ENCODE peak calls at places on chromosomes 7 and 10, in five cellular contexts. Y is B cell, F is cardiac fibroblast, X is GM10248, R is transverse colon. H is an unnamed sample.
A peak's percentile ranks its signal among the peaks of the same experiment; 100 is the strongest.

GRCh38 chr10:129759214-129760002 is 204.7 kb downstream of the EBF3 start:
- DNase-seq in X (no peak), F (no peak), R (peak; percentile 3), Y (no peak), H (no peak)

GRCh38 chr10:13100349-13101294 is 659 bp downstream of the OPTN start:
- DNase-seq in R (peak; percentile 43), Y (no peak), F (peak; percentile 31), X (peak; percentile 38), H (peak; percentile 37)

GRCh38 chr10:68223535-68224165 is 8.3 kb downstream of the ATOH7 start:
- DNase-seq in R (peak; percentile 27), Y (no peak), X (no peak), F (no peak), H (no peak)

GRCh38 chr7:157362729-157363128 is 25.9 kb downstream of the DNAJB6 start:
- DNase-seq in Y (no peak), R (no peak), F (no peak), X (no peak), H (no peak)

GRCh38 chr10:26357203-26357602 is 80.9 kb upstream of the APBB1IP start:
- DNase-seq in X (no peak), F (no peak), R (no peak), Y (no peak), H (peak; percentile 12)

GRCh38 chr10:93376372-93377296 is 105.5 kb downstream of the MYOF start:
- DNase-seq in Y (peak; percentile 74), F (peak; percentile 92), X (peak; percentile 65), R (peak; percentile 42), H (peak; percentile 67)

GRCh38 chr10:42827201-42827600 is 44.6 kb downstream of the BMS1 start:
- DNase-seq in Y (peak; percentile 1), R (no peak), X (no peak), F (no peak), H (no peak)

GRCh38 chr7:72307566-72307965 is 104.6 kb downstream of the CALN1 start:
- DNase-seq in R (no peak), X (no peak), F (no peak), Y (no peak), H (no peak)

GRCh38 chr7:102205915-102206314 is 80.8 kb upstream of the SH2B2 start:
- DNase-seq in Y (no peak), X (no peak), F (no peak), R (no peak), H (no peak)

GRCh38 chr10:128059915-128060314 is 66.3 kb downstream of the MKI67 start:
- DNase-seq in R (no peak), F (no peak), X (no peak), Y (no peak), H (no peak)

GRCh38 chr7:159030490-159031134 is 114.1 kb downstream of the VIPR2 start:
- DNase-seq in Y (no peak), R (peak; percentile 56), F (peak; percentile 21), X (peak; percentile 54), H (no peak)

GRCh38 chr10:11573497-11573896 is 38.0 kb downstream of the USP6NL start:
- DNase-seq in F (peak; percentile 66), X (no peak), Y (peak; percentile 45), R (no peak), H (no peak)

GRCh38 chr7:80478683-80479082 is 33.2 kb downstream of the GNAT3 start:
- DNase-seq in R (no peak), F (peak; percentile 47), X (no peak), Y (no peak), H (no peak)

GRCh38 chr10:125140151-125140550 is 20.2 kb downstream of the CTBP2 start:
- DNase-seq in X (no peak), R (no peak), F (no peak), Y (no peak), H (no peak)

GRCh38 chr7:113392421-113392820 is 274.1 kb upstream of the SMIM30 start:
- DNase-seq in X (no peak), Y (no peak), R (no peak), F (no peak), H (no peak)

GRCh38 chr10:65024886-65025285 is 1503.7 kb downstream of the REEP3 start:
- DNase-seq in Y (no peak), R (no peak), F (no peak), X (no peak), H (no peak)

GRCh38 chr7:97973206-97973658 is 16.8 kb downstream of the OCM2 start:
- DNase-seq in Y (no peak), X (no peak), F (no peak), R (no peak), H (no peak)

GRCh38 chr10:771647-772046 is 82.2 kb upstream of the DIP2C start:
- DNase-seq in X (no peak), Y (no peak), R (no peak), F (no peak), H (no peak)

GRCh38 chr7:91718071-91718470 is 162.4 kb downstream of the MTERF1 start:
- DNase-seq in X (no peak), F (peak; percentile 8), R (no peak), Y (no peak), H (no peak)

GRCh38 chr7:46775020-46775419 is 806.9 kb downstream of the TNS3 start:
- DNase-seq in F (no peak), R (no peak), Y (no peak), X (no peak), H (no peak)

GRCh38 chr7:46775776-46776175 is 806.1 kb downstream of the TNS3 start:
- DNase-seq in F (no peak), R (no peak), Y (no peak), X (no peak), H (no peak)

GRCh38 chr7:46774515-46774914 is 807.4 kb downstream of the TNS3 start:
- DNase-seq in F (peak; percentile 36), X (no peak), R (no peak), Y (no peak), H (no peak)

GRCh38 chr7:46772740-46773139 is 809.2 kb downstream of the TNS3 start:
- DNase-seq in R (no peak), F (no peak), Y (no peak), X (no peak), H (no peak)

DNA sequence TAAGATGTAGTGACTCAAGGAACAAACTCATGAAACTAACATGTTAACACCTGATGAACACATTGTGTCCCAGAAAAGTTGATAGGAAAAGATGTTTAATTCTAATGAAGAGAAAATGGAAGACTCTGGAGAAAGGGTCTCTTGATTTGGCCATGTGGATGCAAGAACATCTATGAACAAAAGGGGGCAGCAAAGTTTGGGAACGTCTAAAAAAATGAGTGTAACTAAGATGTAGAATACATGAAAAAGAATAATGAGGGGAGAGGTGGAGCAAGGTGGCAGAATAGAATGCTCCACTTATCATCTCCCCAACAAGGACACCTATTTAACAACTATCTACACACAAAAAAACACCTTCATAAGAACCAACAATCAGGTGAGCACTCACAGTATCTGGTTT is 805.1 kb downstream of the TNS3 start:
- DNase-seq in Y (no peak), X (no peak), F (peak; percentile 64), R (no peak), H (no peak)
- TF ChIP-seq CTCF in Y (no peak), X (no peak), F (peak; percentile 59), R (peak; percentile 11), H (peak; percentile 42)

GRCh38 chr10:33509231-33509871 is 174.9 kb upstream of the NRP1 start:
- DNase-seq in R (peak; percentile 38), Y (no peak), X (peak; percentile 34), F (peak; percentile 82), H (peak; percentile 57)

GRCh38 chr10:33501161-33501560 is 166.7 kb upstream of the NRP1 start:
- DNase-seq in X (no peak), Y (no peak), R (no peak), F (no peak), H (no peak)

GRCh38 chr10:33506838-33507661 is 172.6 kb upstream of the NRP1 start:
- DNase-seq in Y (no peak), X (peak; percentile 24), F (peak; percentile 35), R (no peak), H (no peak)

GRCh38 chr10:33507662-33508425 is 173.4 kb upstream of the NRP1 start:
- DNase-seq in Y (no peak), X (no peak), R (no peak), F (no peak), H (no peak)

DNA sequence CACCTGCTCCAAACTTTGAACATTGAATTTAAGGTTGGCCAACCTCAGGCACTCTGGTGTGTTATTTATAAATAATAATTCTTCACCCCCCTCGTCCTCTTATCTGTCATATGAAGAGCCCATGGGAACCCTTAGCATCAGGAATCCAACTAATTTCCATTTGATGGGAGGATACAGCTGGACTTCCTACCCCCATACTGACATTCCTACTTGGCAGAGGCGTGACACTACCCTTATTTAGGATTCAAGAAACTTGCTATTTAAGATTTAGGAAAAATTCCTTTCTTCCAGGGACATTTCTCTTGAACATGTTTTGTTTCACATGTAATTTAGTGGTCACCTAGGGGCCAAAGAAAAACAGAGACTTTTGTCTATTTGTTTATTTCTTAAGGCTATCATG is 171.9 kb upstream of the NRP1 start:
- DNase-seq in F (no peak), X (no peak), Y (no peak), R (no peak), H (no peak)
- TF ChIP-seq CTCF in F (no peak), X (no peak), Y (no peak), R (no peak), H (no peak)

GRCh38 chr7:84801396-84801795 is 385.5 kb downstream of the SEMA3D start:
- DNase-seq in Y (no peak), R (no peak), X (no peak), F (peak; percentile 24), H (no peak)

GRCh38 chr7:84803979-84804378 is 382.9 kb downstream of the SEMA3D start:
- DNase-seq in R (no peak), F (no peak), X (no peak), Y (no peak), H (no peak)

GRCh38 chr7:84799131-84799530 is 387.7 kb downstream of the SEMA3D start:
- DNase-seq in R (peak; percentile 12), Y (no peak), F (peak; percentile 44), X (no peak), H (no peak)

DNA sequence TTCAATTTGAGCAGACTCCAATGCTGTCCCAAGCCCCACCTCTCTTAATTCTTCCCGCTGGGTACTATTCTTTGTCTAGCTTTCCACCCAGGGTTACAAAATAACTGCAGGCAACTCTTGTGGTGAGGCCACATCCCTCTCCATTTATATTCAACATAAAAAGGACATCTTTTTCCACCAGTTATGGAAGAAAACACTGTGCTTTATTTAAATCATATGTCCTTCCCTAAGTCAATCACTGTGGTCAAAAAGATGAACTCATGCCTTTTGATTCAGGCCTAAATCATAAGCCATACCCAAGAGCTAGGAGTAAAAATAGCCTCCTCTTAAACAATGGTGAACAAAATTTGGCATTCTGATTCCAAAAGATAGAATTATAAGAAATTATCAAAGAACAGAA is 386.0 kb downstream of the SEMA3D start:
- DNase-seq in F (no peak), R (no peak), Y (no peak), X (no peak), H (no peak)
- TF ChIP-seq CTCF in F (no peak), R (no peak), Y (no peak), X (no peak), H (no peak)

DNA sequence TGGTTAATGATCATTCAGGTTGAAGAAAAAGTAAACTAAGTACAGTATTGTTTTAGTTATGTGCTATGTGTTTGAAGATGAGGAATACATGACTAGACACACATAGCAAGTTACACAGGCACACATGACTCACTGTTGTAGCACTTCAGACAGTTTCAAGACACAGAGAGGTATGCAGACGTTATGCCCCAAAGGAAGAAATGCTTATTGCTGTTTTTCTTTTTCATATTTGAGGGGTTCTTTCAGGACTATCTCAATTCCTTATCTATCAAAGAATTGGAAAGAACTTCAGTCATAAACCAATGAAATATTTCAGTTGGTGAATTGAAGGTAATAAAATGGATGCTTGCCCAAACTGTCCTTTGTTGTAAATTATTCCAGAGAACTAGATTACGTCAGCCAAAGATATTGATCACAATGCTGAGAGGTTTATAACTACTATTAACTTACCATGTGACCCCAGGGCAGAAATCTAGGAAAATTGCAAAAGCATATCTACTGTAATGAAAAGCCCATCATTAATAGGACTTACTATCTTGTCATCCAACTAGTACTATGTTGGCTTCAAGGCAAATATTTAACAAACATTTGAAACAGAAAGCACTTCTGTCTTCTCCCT is 61.2 kb upstream of the CAPZA2 start:
- DNase-seq in R (no peak), Y (no peak), F (no peak), X (no peak), H (no peak)
- TF ChIP-seq CTCF in R (no peak), Y (no peak), F (no peak), X (no peak), H (no peak)